ENCODE peak calls at places on chromosomes 4 and X, in nine cellular contexts. J is MM.1S, D is A549, Q is stomach, B is HCT116, X is H1, K is upper lobe of right lung, F is fibroblast of lung, H is transverse colon. U is an unnamed sample.
A peak's percentile ranks its signal among the peaks of the same experiment; 100 is the strongest.

GRCh38 chrX:110081740-110082139 is 78.8 kb downstream of the TMEM164 start:
- DNase-seq in J (no peak), D (no peak), Q (peak; percentile 39), B (no peak), X (no peak), K (no peak), F (peak; percentile 66), H (no peak), U (no peak)

GRCh38 chr4:149835280-149835679 is 19.6 kb upstream of the IQCM start:
- DNase-seq in J (no peak), D (no peak), Q (no peak), B (peak; percentile 32), X (no peak), K (no peak), F (no peak), H (no peak), U (no peak)

GRCh38 chrX:144715356-144715755 is 531.9 kb upstream of the SPANXN1 start:
- DNase-seq in J (no peak), D (no peak), Q (no peak), B (no peak), X (no peak), K (no peak), F (no peak), H (no peak), U (no peak)

GRCh38 chr4:15144249-15144966 is 142.1 kb downstream of the CPEB2 start:
- DNase-seq in J (no peak), D (no peak), Q (no peak), B (no peak), X (no peak), K (no peak), F (peak; percentile 35), H (no peak), U (no peak)

GRCh38 chr4:37603070-37603468 is 83.1 kb downstream of the RELL1 start:
- DNase-seq in J (peak; percentile 58), D (peak; percentile 60), Q (peak; percentile 87), B (peak; percentile 41), X (peak; percentile 60), K (peak; percentile 91), F (peak; percentile 72), H (peak; percentile 87), U (peak; percentile 73)

GRCh38 chr4:7068279-7068842 is 497 bp upstream of the GRPEL1 start:
- DNase-seq in J (no peak), D (no peak), Q (no peak), B (no peak), X (no peak), K (no peak), F (no peak), H (no peak), U (no peak)

GRCh38 chrX:65451663-65452062 is 82.9 kb downstream of the LAS1L start:
- DNase-seq in J (peak; percentile 63), D (no peak), Q (no peak), B (peak; percentile 6), X (no peak), K (no peak), F (peak; percentile 3), H (peak; percentile 8), U (no peak)

GRCh38 chr4:53057679-53058078 is 195.6 kb downstream of the RASL11B start:
- DNase-seq in J (no peak), D (no peak), Q (no peak), B (no peak), X (no peak), K (no peak), F (no peak), H (no peak), U (no peak)

GRCh38 chrX:150575415-150575814 is 7.0 kb downstream of the MTM1 start:
- DNase-seq in J (no peak), D (no peak), Q (no peak), B (peak; percentile 72), X (no peak), K (no peak), F (peak; percentile 12), H (peak; percentile 13), U (peak; percentile 10)

GRCh38 chrX:102606115-102606514 is 6.8 kb downstream of the ARMCX5 start:
- DNase-seq in J (no peak), D (no peak), Q (no peak), B (no peak), X (no peak), K (no peak), F (no peak), H (no peak), U (no peak)

GRCh38 chr4:5206391-5206790 is 155.1 kb downstream of the STK32B start:
- DNase-seq in J (no peak), D (no peak), Q (no peak), B (peak; percentile 49), X (no peak), K (no peak), F (peak; percentile 43), H (no peak), U (no peak)

GRCh38 chr4:176034936-176035335 is 30.7 kb upstream of the WDR17 start:
- DNase-seq in J (no peak), D (no peak), Q (no peak), B (no peak), X (no peak), K (no peak), F (no peak), H (no peak), U (no peak)

GRCh38 chr4:621296-622070 is 3.9 kb upstream of the PDE6B start:
- DNase-seq in J (no peak), D (no peak), Q (no peak), B (no peak), X (no peak), K (no peak), F (no peak), H (no peak), U (no peak)

GRCh38 chrX:70089575-70090297 is 27.5 kb downstream of the OTUD6A start:
- DNase-seq in J (no peak), D (no peak), Q (no peak), B (no peak), X (no peak), K (no peak), F (peak; percentile 5), H (no peak), U (no peak)

GRCh38 chrX:37958493-37959211 is 47.7 kb upstream of the SYTL5 start:
- DNase-seq in J (no peak), D (no peak), Q (no peak), B (no peak), X (no peak), K (no peak), F (no peak), H (no peak), U (no peak)

GRCh38 chr4:89134775-89135319 is 23.5 kb downstream of the TIGD2 start:
- DNase-seq in J (no peak), D (no peak), Q (no peak), B (no peak), X (no peak), K (no peak), F (peak; percentile 87), H (no peak), U (no peak)
- H3K27ac ChIP-seq in J (no peak overlapping the region), D (peak overlapping the region; percentile 52), Q (no peak overlapping the region), B (no peak overlapping the region), X (no peak overlapping the region), K (no peak overlapping the region), F (no peak overlapping the region), H (no peak overlapping the region), U (no peak overlapping the region)

DNA sequence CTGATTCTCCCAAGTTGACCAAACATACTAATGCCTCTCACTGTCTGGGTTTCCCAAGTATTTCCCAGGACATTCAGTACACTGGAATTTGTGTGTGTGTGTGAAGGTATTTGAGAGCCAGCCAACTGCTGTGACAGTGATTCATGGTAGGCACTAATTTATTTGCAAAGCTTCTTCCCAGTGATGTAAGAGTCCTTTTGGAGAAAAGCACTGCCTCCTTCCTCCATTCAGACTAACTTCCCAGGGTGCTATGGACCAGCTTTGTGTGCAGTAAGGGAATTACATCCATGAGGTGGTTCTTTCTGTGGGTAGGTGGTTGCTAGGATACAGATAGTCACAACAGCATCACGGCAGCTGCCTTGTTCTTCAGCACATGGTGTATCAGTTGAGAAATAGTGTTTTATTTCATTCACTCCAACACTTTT is 8.7 kb downstream of the EGF start:
- DNase-seq in J (no peak), D (peak; percentile 18), Q (no peak), B (no peak), X (no peak), K (no peak), F (peak; percentile 34), H (no peak), U (no peak)
- TF ChIP-seq CTCF in J (no peak), D (no peak), Q (no peak), B (no peak), X (no peak), K (no peak), F (no peak), H (no peak), U (no peak)

DNA sequence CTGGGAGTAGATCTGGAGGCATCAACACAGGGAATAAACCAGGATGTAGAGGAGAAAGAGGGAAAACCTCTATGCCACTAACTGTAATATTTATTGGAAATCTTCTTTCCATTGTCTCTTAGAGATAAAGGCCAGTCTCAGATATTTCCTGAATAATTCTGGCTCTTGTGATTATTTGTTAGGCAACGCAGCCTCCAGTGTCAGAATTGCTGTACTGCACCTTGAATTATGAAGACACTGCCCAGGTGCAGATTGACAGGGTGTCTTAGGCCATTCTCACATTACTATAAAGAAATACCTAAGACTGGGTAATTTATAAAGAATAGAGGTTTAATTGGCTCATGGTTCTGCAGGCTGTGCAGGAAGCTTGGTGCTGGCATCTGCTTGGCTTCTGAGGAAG is 100.7 kb upstream of the ZDHHC15 start:
- DNase-seq in J (no peak), D (no peak), Q (no peak), B (no peak), X (no peak), K (no peak), F (no peak), H (no peak), U (no peak)
- H3K9me3 ChIP-seq in J (no peaks in the 10 kb centered on the region), D (no peaks in the 10 kb centered on the region), Q (no peaks in the 10 kb centered on the region), B (no peaks in the 10 kb centered on the region), X (no peaks in the 10 kb centered on the region), K (no peaks in the 10 kb centered on the region), F (no peaks in the 10 kb centered on the region), H (no peaks in the 10 kb centered on the region), U (no peaks in the 10 kb centered on the region)

GRCh38 chrX:9657590-9658256 is 107.9 kb downstream of the GPR143 start:
- DNase-seq in J (no peak), D (no peak), Q (no peak), B (no peak), X (no peak), K (no peak), F (no peak), H (no peak), U (no peak)
- H3K27ac ChIP-seq in J (no peak overlapping the region), D (no peak overlapping the region), Q (no peak overlapping the region), B (no peak overlapping the region), X (no peak overlapping the region), K (no peak overlapping the region), F (no peak overlapping the region), H (no peak overlapping the region), U (no peak overlapping the region)

DNA sequence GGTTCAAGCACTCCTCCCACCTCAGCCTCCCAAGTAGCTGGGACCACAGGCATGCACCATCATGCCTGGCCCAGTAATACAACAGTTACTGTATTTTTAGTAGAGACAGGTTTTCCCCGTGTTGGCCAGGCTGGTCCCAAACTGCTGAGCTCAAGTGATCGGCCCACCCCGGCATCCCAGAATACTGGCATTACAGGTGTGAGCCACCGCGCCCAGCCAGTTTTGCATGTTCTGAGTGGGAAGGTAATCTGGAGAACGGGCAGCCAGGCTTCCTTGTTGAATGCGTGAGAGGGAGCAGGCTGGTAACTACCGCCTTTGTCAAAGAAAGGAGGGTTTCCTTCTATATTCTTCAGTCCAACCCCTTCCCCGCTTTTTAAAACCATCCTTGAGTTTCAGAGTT is 9.1 kb downstream of the NOCT start:
- DNase-seq in J (no peak), D (no peak), Q (no peak), B (no peak), X (no peak), K (no peak), F (no peak), H (no peak), U (no peak)
- TF ChIP-seq CTCF in J (no peak), D (no peak), Q (no peak), B (no peak), X (no peak), K (no peak), F (no peak), H (no peak), U (no peak)

U was measured in CD4-positive, alpha-beta T cell.